ENCODE peak calls at places on chromosomes 7 and 10, in eight cellular contexts. F is PC-3; I is WTC11; R is CD8-positive, alpha-beta T cell; M is adrenal gland; O is AG04450; J is foreskin fibroblast; V is lower leg skin. N is an unnamed sample.

GRCh38 chr10:64036306-64036930 is 515.2 kb downstream of the REEP3 start:
- DNase-seq in F (no peak), I (no peak), R (no peak), M (no peak), O (no peak), J (no peak), V (no peak), N (no peak)

GRCh38 chr10:14349081-14349480 is 18.4 kb upstream of the FRMD4A start:
- DNase-seq in F (no peak), I (no peak), R (no peak), M (no peak), O (no peak), J (no peak), V (peak), N (no peak)

GRCh38 chr7:114934758-114935157 is 12.9 kb downstream of the MDFIC start:
- DNase-seq in F (no peak), I (no peak), R (no peak), M (no peak), O (no peak), J (no peak), V (no peak), N (no peak)

GRCh38 chr7:155983176-155983815 is 171.0 kb upstream of the SHH start:
- DNase-seq in F (no peak), I (no peak), R (no peak), M (peak), O (no peak), J (no peak), V (peak), N (no peak)

GRCh38 chr7:81684513-81685262 is 85.2 kb downstream of the HGF start:
- DNase-seq in F (peak), I (no peak), R (no peak), M (peak), O (peak), J (peak), V (peak), N (peak)

GRCh38 chr7:134992626-134993179 is 6.4 kb downstream of the AGBL3 start:
- DNase-seq in F (no peak), I (no peak), R (peak), M (no peak), O (no peak), J (no peak), V (no peak), N (no peak)

GRCh38 chr10:122019414-122019975 is 30.5 kb downstream of the TACC2 start:
- DNase-seq in F (peak), I (peak), R (no peak), M (no peak), O (no peak), J (no peak), V (no peak), N (peak)

GRCh38 chr10:79116801-79117723 is 48.3 kb downstream of the ZMIZ1 start:
- DNase-seq in F (no peak), I (no peak), R (no peak), M (peak), O (no peak), J (peak), V (no peak), N (no peak)

GRCh38 chr7:46452781-46453180 is 531.7 kb upstream of the IGFBP3 start:
- DNase-seq in F (no peak), I (no peak), R (no peak), M (no peak), O (no peak), J (no peak), V (no peak), N (no peak)

GRCh38 chr7:105035349-105035748 is 21.3 kb downstream of the KMT2E start:
- DNase-seq in F (no peak), I (no peak), R (no peak), M (no peak), O (no peak), J (no peak), V (no peak), N (no peak)

GRCh38 chr7:69395072-69395714 is 203.1 kb upstream of the AUTS2 start:
- DNase-seq in F (no peak), I (no peak), R (no peak), M (no peak), O (no peak), J (no peak), V (no peak), N (no peak)

GRCh38 chr10:110762109-110762848 is 109.4 kb upstream of the PDCD4 start:
- DNase-seq in F (no peak), I (no peak), R (no peak), M (no peak), O (no peak), J (no peak), V (peak), N (no peak)

GRCh38 chr10:32877915-32878314 is 80.1 kb downstream of the ITGB1 start:
- DNase-seq in F (peak), I (no peak), R (no peak), M (no peak), O (no peak), J (no peak), V (no peak), N (no peak)

GRCh38 chr7:124324262-124324661 is 291.4 kb upstream of the TMEM229A start:
- DNase-seq in F (peak), I (no peak), R (no peak), M (no peak), O (no peak), J (no peak), V (no peak), N (no peak)

GRCh38 chr7:47536705-47537611 is 45.0 kb downstream of the TNS3 start:
- DNase-seq in F (peak), I (peak), R (no peak), M (peak), O (peak), J (peak), V (peak), N (no peak)

GRCh38 chr7:22954251-22954650 is 59.7 kb downstream of the HYCC1 start:
- DNase-seq in F (no peak), I (no peak), R (no peak), M (no peak), O (no peak), J (no peak), V (no peak), N (no peak)

GRCh38 chr10:11863353-11864105 is 40.4 kb downstream of the PROSER2 start:
- DNase-seq in F (no peak), I (no peak), R (peak), M (no peak), O (no peak), J (no peak), V (no peak), N (no peak)

GRCh38 chr7:18354686-18355085 is 140.9 kb upstream of the HDAC9 start:
- DNase-seq in F (no peak), I (no peak), R (no peak), M (no peak), O (no peak), J (no peak), V (no peak), N (no peak)

GRCh38 chr7:92461027-92462003 is 14.0 kb downstream of the GATAD1 start:
- DNase-seq in F (peak), I (peak), R (peak), M (peak), O (no peak), J (peak), V (no peak), N (peak)

GRCh38 chr10:24374134-24374915 is 165.4 kb downstream of the KIAA1217 start:
- DNase-seq in F (no peak), I (no peak), R (no peak), M (no peak), O (peak), J (peak), V (no peak), N (no peak)

GRCh38 chr7:119413314-119413805 is 859.6 kb upstream of the KCND2 start:
- DNase-seq in F (no peak), I (no peak), R (no peak), M (no peak), O (no peak), J (no peak), V (no peak), N (no peak)

GRCh38 chr7:80984619-80985018 is 65.8 kb upstream of the SEMA3C start:
- DNase-seq in F (no peak), I (no peak), R (no peak), M (no peak), O (no peak), J (no peak), V (no peak), N (no peak)

GRCh38 chr10:30219977-30220751 is 128.9 kb downstream of the MTPAP start:
- DNase-seq in F (no peak), I (no peak), R (no peak), M (no peak), O (no peak), J (peak), V (no peak), N (peak)

GRCh38 chr10:88209837-88210552 is 346.6 kb downstream of the PTEN start:
- DNase-seq in F (no peak), I (no peak), R (no peak), M (no peak), O (no peak), J (peak), V (no peak), N (peak)

GRCh38 chr7:35695628-35695888 is 623 bp upstream of the HERPUD2 start:
- DNase-seq in F (peak), I (no peak), R (no peak), M (no peak), O (no peak), J (peak), V (no peak), N (peak)

GRCh38 chr7:12942599-12942998 is 255.2 kb downstream of the ARL4A start:
- DNase-seq in F (peak), I (no peak), R (no peak), M (no peak), O (no peak), J (no peak), V (no peak), N (no peak)

GRCh38 chr10:71268751-71269150 is 50.3 kb upstream of the SLC29A3 start:
- DNase-seq in F (no peak), I (no peak), R (no peak), M (peak), O (no peak), J (peak), V (no peak), N (no peak)

GRCh38 chr10:71268247-71268691 is 50.8 kb upstream of the SLC29A3 start:
- DNase-seq in F (no peak), I (peak), R (no peak), M (no peak), O (no peak), J (peak), V (no peak), N (no peak)

GRCh38 chr10:71270821-71271220 is 48.2 kb upstream of the SLC29A3 start:
- DNase-seq in F (no peak), I (no peak), R (no peak), M (no peak), O (no peak), J (no peak), V (no peak), N (no peak)

GRCh38 chr10:71270301-71270777 is 48.7 kb upstream of the SLC29A3 start:
- DNase-seq in F (peak), I (peak), R (no peak), M (peak), O (no peak), J (peak), V (no peak), N (peak)

DNA sequence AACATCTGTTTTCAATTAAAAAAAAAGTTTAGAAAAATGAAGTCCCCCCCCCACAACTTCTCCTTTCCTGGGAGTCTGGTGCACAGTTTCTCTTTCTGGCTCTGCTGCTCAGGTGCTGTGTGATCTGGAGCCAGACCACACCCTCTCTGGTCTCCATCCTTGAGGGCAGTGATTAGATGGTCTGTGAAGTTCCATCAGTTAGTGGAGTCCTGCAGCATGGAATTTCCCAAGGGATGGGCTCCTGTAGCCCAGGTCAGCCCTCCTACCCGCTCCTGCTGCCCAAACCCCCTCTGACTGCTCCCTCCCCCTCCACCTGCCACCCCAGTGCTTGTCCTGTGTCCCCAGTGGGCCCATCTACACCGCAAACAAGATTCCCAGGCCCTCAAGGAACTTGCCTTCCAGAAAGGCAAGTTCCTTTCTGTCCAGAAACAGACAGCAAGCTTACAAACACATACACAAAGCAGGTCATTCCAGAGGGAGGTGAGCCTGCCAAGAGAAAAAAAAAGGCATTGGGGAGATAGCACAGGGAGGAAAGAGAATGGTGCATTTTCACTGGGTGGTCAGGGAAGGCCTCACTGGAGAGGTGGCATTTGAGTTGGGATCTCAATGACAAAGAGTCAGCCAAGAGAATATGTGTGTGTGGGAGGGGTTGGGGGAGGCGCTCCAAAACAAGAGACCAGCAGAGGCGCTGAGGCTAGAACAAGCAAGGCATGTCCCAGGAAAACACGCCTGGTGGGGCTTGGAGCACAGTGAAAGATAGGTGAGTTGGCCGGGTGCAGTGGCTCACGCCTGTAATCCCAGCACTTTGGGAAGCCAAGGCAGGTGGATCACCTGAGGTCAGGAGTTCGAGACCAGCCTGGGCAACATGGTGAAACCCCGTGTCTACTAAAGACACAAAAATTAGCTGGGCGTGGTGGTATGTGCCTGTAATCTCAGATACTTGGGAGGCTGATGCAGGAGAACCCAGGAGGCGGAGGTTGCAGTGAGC is 49.5 kb upstream of the SLC29A3 start:
- DNase-seq in F (no peak), I (peak), R (no peak), M (no peak), O (no peak), J (peak), V (no peak), N (no peak)
- TF ChIP-seq CTCF in F (no peak), I (no peak), R (no peak), M (no peak), O (peak), J (no peak), V (no peak), N (no peak)

GRCh38 chr7:16431646-16432424 is 10.5 kb upstream of the CRPPA start:
- DNase-seq in F (peak), I (no peak), R (no peak), M (no peak), O (no peak), J (peak), V (no peak), N (peak)
- TF ChIP-seq CTCF in F (peak), I (no peak), R (peak), M (peak), O (peak), J (no peak), V (no peak), N (peak)

DNA sequence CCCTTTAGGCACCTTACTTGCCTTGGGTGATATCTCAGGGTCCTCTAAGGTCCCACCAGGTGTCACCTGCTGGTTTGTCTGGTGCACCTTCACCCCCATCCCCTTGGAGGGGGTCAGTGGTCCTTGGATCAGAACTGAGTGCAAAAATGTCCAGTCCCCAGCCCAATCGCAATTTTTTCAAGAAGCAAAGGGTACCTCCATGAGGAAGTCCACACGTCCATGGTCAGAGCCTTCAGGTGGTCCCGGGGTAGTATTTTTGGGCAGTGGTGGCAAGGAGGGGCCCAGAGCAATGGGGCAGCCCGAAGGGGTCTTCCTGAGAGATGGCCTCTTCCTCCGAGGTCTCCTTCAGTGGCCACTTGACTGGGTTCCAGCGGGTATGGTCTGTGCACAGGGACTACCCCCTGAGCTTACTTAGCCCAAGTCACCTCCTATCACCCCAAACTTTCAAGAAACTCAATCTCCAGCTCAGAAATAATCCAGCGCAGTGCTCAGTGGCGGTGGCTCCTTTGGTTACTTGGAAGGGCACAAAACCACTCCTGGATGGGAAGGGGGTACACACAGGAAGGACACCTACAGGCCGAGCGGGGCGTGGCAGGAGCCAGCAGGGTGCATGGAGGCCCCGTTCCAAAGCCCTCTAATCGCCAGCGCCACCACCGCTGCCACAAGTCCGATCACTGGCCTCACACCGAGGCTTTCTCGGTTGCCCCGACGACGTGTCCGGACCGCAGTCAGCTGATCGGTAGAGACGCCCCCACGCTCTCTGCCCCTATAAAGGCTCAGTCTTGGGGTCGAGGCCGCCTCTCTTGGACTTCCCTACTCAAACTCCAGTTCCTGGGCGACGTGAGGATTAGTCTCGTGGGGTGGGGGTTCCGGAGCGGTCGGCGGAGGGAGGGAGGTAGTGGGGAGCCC is 4.5 kb downstream of the SAP25 start:
- DNase-seq in F (no peak), I (peak), R (peak), M (peak), O (no peak), J (peak), V (peak), N (peak)
- TF ChIP-seq CTCF in F (peak), I (peak), R (peak), M (peak), O (peak), J (peak), V (no peak), N (no peak)

GRCh38 chr10:9681655-9682054 is 1336.0 kb upstream of the CELF2 start:
- DNase-seq in F (no peak), I (no peak), R (no peak), M (no peak), O (no peak), J (no peak), V (no peak), N (no peak)
- TF ChIP-seq CTCF in F (no peak), I (no peak), R (no peak), M (no peak), O (no peak), J (no peak), V (no peak), N (no peak)

GRCh38 chr10:97059006-97059871 is 126.5 kb downstream of the SLIT1 start:
- DNase-seq in F (no peak), I (peak), R (no peak), M (no peak), O (no peak), J (no peak), V (no peak), N (no peak)
- TF ChIP-seq CTCF in F (peak), I (no peak), R (no peak), M (no peak), O (no peak), J (no peak), V (no peak), N (no peak)

N was measured in MCF 10A.